ENCODE peak calls at places on chromosomes 16 and 17, in ten cellular contexts. One of them, this sample, is unnamed.

GRCh38 chr17:40563371-40564052 is 1.8 kb downstream of the CCR7 start:
- DNase-seq in EH: no peak
- DNase-seq in NCI-H774: no peak
- DNase-seq in activated T-helper 1 cell treated with anti-CD3 and anti-CD28 coated beads, Interleukin-2, amount 50 U/mL, for 16 hours: peak
- DNase-seq in AML-193: no peak
- DNase-seq in MCF 10A: no peak
- DNase-seq in amygdala: no peak
- DNase-seq in amniotic stem cell: no peak
- DNase-seq in NCI-H1105 treated with DMSO at 0.1 percent for 48 hours: no peak
- DNase-seq in stimulated activated CD4-positive, alpha-beta T cell treated with anti-CD3 and anti-CD28 coated beads, Interleukin-4, amount 100 ng/mL, for 1 hour: peak
- DNase-seq in this sample: no peak

GRCh38 chr16:48321307-48322036 is 63.7 kb downstream of the SIAH1 start:
- DNase-seq in amniotic stem cell: no peak
- DNase-seq in EH: peak
- DNase-seq in MCF 10A: peak
- DNase-seq in stimulated activated CD4-positive, alpha-beta T cell treated with anti-CD3 and anti-CD28 coated beads, Interleukin-4, amount 100 ng/mL, for 1 hour: peak
- DNase-seq in activated T-helper 1 cell treated with anti-CD3 and anti-CD28 coated beads, Interleukin-2, amount 50 U/mL, for 16 hours: no peak
- DNase-seq in AML-193: no peak
- DNase-seq in NCI-H1105 treated with DMSO at 0.1 percent for 48 hours: no peak
- DNase-seq in amygdala: no peak
- DNase-seq in NCI-H774: no peak
- DNase-seq in this sample: peak

GRCh38 chr17:75691371-75692290 is 24.5 kb downstream of the SAP30BP start:
- DNase-seq in EH: peak
- DNase-seq in amniotic stem cell: no peak
- DNase-seq in stimulated activated CD4-positive, alpha-beta T cell treated with anti-CD3 and anti-CD28 coated beads, Interleukin-4, amount 100 ng/mL, for 1 hour: no peak
- DNase-seq in NCI-H1105 treated with DMSO at 0.1 percent for 48 hours: no peak
- DNase-seq in AML-193: no peak
- DNase-seq in NCI-H774: no peak
- DNase-seq in activated T-helper 1 cell treated with anti-CD3 and anti-CD28 coated beads, Interleukin-2, amount 50 U/mL, for 16 hours: no peak
- DNase-seq in amygdala: peak
- DNase-seq in MCF 10A: peak
- DNase-seq in this sample: no peak

GRCh38 chr17:75250009-75250471 is 11.4 kb downstream of the GGA3 start:
- DNase-seq in MCF 10A: peak
- DNase-seq in EH: peak
- DNase-seq in AML-193: no peak
- DNase-seq in amygdala: no peak
- DNase-seq in activated T-helper 1 cell treated with anti-CD3 and anti-CD28 coated beads, Interleukin-2, amount 50 U/mL, for 16 hours: peak
- DNase-seq in NCI-H1105 treated with DMSO at 0.1 percent for 48 hours: no peak
- DNase-seq in NCI-H774: no peak
- DNase-seq in stimulated activated CD4-positive, alpha-beta T cell treated with anti-CD3 and anti-CD28 coated beads, Interleukin-4, amount 100 ng/mL, for 1 hour: peak
- DNase-seq in amniotic stem cell: no peak
- DNase-seq in this sample: peak

GRCh38 chr16:28210979-28211505 is 723 bp downstream of the XPO6 start:
- DNase-seq in EH: peak
- DNase-seq in NCI-H774: peak
- DNase-seq in stimulated activated CD4-positive, alpha-beta T cell treated with anti-CD3 and anti-CD28 coated beads, Interleukin-4, amount 100 ng/mL, for 1 hour: peak
- DNase-seq in MCF 10A: peak
- DNase-seq in amniotic stem cell: peak
- DNase-seq in activated T-helper 1 cell treated with anti-CD3 and anti-CD28 coated beads, Interleukin-2, amount 50 U/mL, for 16 hours: peak
- DNase-seq in amygdala: peak
- DNase-seq in NCI-H1105 treated with DMSO at 0.1 percent for 48 hours: peak
- DNase-seq in AML-193: peak
- DNase-seq in this sample: peak

GRCh38 chr16:56357291-56357764 is 68.0 kb downstream of the AMFR start:
- DNase-seq in MCF 10A: no peak
- DNase-seq in amniotic stem cell: no peak
- DNase-seq in stimulated activated CD4-positive, alpha-beta T cell treated with anti-CD3 and anti-CD28 coated beads, Interleukin-4, amount 100 ng/mL, for 1 hour: no peak
- DNase-seq in EH: peak
- DNase-seq in NCI-H1105 treated with DMSO at 0.1 percent for 48 hours: no peak
- DNase-seq in amygdala: no peak
- DNase-seq in activated T-helper 1 cell treated with anti-CD3 and anti-CD28 coated beads, Interleukin-2, amount 50 U/mL, for 16 hours: no peak
- DNase-seq in NCI-H774: no peak
- DNase-seq in AML-193: no peak
- DNase-seq in this sample: no peak

GRCh38 chr17:37844158-37844976 is 79.8 kb upstream of the TBC1D3K start:
- DNase-seq in NCI-H1105 treated with DMSO at 0.1 percent for 48 hours: no peak
- DNase-seq in activated T-helper 1 cell treated with anti-CD3 and anti-CD28 coated beads, Interleukin-2, amount 50 U/mL, for 16 hours: peak
- DNase-seq in MCF 10A: peak
- DNase-seq in NCI-H774: no peak
- DNase-seq in amniotic stem cell: no peak
- DNase-seq in stimulated activated CD4-positive, alpha-beta T cell treated with anti-CD3 and anti-CD28 coated beads, Interleukin-4, amount 100 ng/mL, for 1 hour: peak
- DNase-seq in AML-193: peak
- DNase-seq in amygdala: no peak
- DNase-seq in EH: peak
- DNase-seq in this sample: peak

GRCh38 chr17:4898351-4898750 is 985 bp upstream of the C17orf107 start:
- DNase-seq in MCF 10A: no peak
- DNase-seq in NCI-H1105 treated with DMSO at 0.1 percent for 48 hours: no peak
- DNase-seq in activated T-helper 1 cell treated with anti-CD3 and anti-CD28 coated beads, Interleukin-2, amount 50 U/mL, for 16 hours: no peak
- DNase-seq in NCI-H774: no peak
- DNase-seq in stimulated activated CD4-positive, alpha-beta T cell treated with anti-CD3 and anti-CD28 coated beads, Interleukin-4, amount 100 ng/mL, for 1 hour: no peak
- DNase-seq in AML-193: no peak
- DNase-seq in amygdala: no peak
- DNase-seq in amniotic stem cell: no peak
- DNase-seq in EH: no peak
- DNase-seq in this sample: no peak

GRCh38 chr17:16419929-16420271 is 4.5 kb downstream of the TRPV2 start:
- DNase-seq in NCI-H774: no peak
- DNase-seq in MCF 10A: peak
- DNase-seq in NCI-H1105 treated with DMSO at 0.1 percent for 48 hours: no peak
- DNase-seq in stimulated activated CD4-positive, alpha-beta T cell treated with anti-CD3 and anti-CD28 coated beads, Interleukin-4, amount 100 ng/mL, for 1 hour: no peak
- DNase-seq in EH: peak
- DNase-seq in activated T-helper 1 cell treated with anti-CD3 and anti-CD28 coated beads, Interleukin-2, amount 50 U/mL, for 16 hours: peak
- DNase-seq in amygdala: no peak
- DNase-seq in AML-193: no peak
- DNase-seq in amniotic stem cell: no peak
- DNase-seq in this sample: peak

GRCh38 chr17:7707858-7708750 is 3.1 kb downstream of the EFNB3 start:
- DNase-seq in activated T-helper 1 cell treated with anti-CD3 and anti-CD28 coated beads, Interleukin-2, amount 50 U/mL, for 16 hours: no peak
- DNase-seq in amniotic stem cell: no peak
- DNase-seq in NCI-H1105 treated with DMSO at 0.1 percent for 48 hours: no peak
- DNase-seq in amygdala: no peak
- DNase-seq in EH: no peak
- DNase-seq in AML-193: no peak
- DNase-seq in MCF 10A: no peak
- DNase-seq in NCI-H774: no peak
- DNase-seq in stimulated activated CD4-positive, alpha-beta T cell treated with anti-CD3 and anti-CD28 coated beads, Interleukin-4, amount 100 ng/mL, for 1 hour: no peak
- DNase-seq in this sample: no peak

GRCh38 chr17:2690165-2691068 is 21.1 kb downstream of the CLUH start:
- DNase-seq in amygdala: no peak
- DNase-seq in stimulated activated CD4-positive, alpha-beta T cell treated with anti-CD3 and anti-CD28 coated beads, Interleukin-4, amount 100 ng/mL, for 1 hour: no peak
- DNase-seq in activated T-helper 1 cell treated with anti-CD3 and anti-CD28 coated beads, Interleukin-2, amount 50 U/mL, for 16 hours: no peak
- DNase-seq in AML-193: no peak
- DNase-seq in EH: no peak
- DNase-seq in amniotic stem cell: no peak
- DNase-seq in NCI-H1105 treated with DMSO at 0.1 percent for 48 hours: no peak
- DNase-seq in NCI-H774: no peak
- DNase-seq in MCF 10A: no peak
- DNase-seq in this sample: no peak

GRCh38 chr17:70613681-70614080 is 444.3 kb downstream of the KCNJ2 start:
- DNase-seq in NCI-H774: no peak
- DNase-seq in activated T-helper 1 cell treated with anti-CD3 and anti-CD28 coated beads, Interleukin-2, amount 50 U/mL, for 16 hours: no peak
- DNase-seq in MCF 10A: no peak
- DNase-seq in AML-193: no peak
- DNase-seq in EH: no peak
- DNase-seq in amniotic stem cell: no peak
- DNase-seq in NCI-H1105 treated with DMSO at 0.1 percent for 48 hours: no peak
- DNase-seq in stimulated activated CD4-positive, alpha-beta T cell treated with anti-CD3 and anti-CD28 coated beads, Interleukin-4, amount 100 ng/mL, for 1 hour: no peak
- DNase-seq in amygdala: no peak
- DNase-seq in this sample: no peak

GRCh38 chr17:79971651-79972050 is 64.0 kb downstream of the TBC1D16 start:
- DNase-seq in AML-193: no peak
- DNase-seq in EH: no peak
- DNase-seq in activated T-helper 1 cell treated with anti-CD3 and anti-CD28 coated beads, Interleukin-2, amount 50 U/mL, for 16 hours: no peak
- DNase-seq in MCF 10A: no peak
- DNase-seq in amygdala: no peak
- DNase-seq in stimulated activated CD4-positive, alpha-beta T cell treated with anti-CD3 and anti-CD28 coated beads, Interleukin-4, amount 100 ng/mL, for 1 hour: no peak
- DNase-seq in NCI-H774: no peak
- DNase-seq in NCI-H1105 treated with DMSO at 0.1 percent for 48 hours: no peak
- DNase-seq in amniotic stem cell: no peak
- DNase-seq in this sample: no peak

GRCh38 chr16:88315543-88316105 is 67.1 kb upstream of the ZNF469 start:
- DNase-seq in activated T-helper 1 cell treated with anti-CD3 and anti-CD28 coated beads, Interleukin-2, amount 50 U/mL, for 16 hours: no peak
- DNase-seq in AML-193: no peak
- DNase-seq in NCI-H1105 treated with DMSO at 0.1 percent for 48 hours: no peak
- DNase-seq in NCI-H774: no peak
- DNase-seq in amniotic stem cell: no peak
- DNase-seq in EH: peak
- DNase-seq in amygdala: no peak
- DNase-seq in stimulated activated CD4-positive, alpha-beta T cell treated with anti-CD3 and anti-CD28 coated beads, Interleukin-4, amount 100 ng/mL, for 1 hour: no peak
- DNase-seq in MCF 10A: peak
- DNase-seq in this sample: peak

GRCh38 chr16:87526238-87526947 is 33.6 kb upstream of the ZCCHC14 start:
- DNase-seq in MCF 10A: no peak
- DNase-seq in amygdala: no peak
- DNase-seq in NCI-H774: no peak
- DNase-seq in stimulated activated CD4-positive, alpha-beta T cell treated with anti-CD3 and anti-CD28 coated beads, Interleukin-4, amount 100 ng/mL, for 1 hour: no peak
- DNase-seq in NCI-H1105 treated with DMSO at 0.1 percent for 48 hours: no peak
- DNase-seq in amniotic stem cell: no peak
- DNase-seq in EH: no peak
- DNase-seq in AML-193: no peak
- DNase-seq in activated T-helper 1 cell treated with anti-CD3 and anti-CD28 coated beads, Interleukin-2, amount 50 U/mL, for 16 hours: no peak
- DNase-seq in this sample: no peak

GRCh38 chr16:81461756-81462155 is 17.1 kb downstream of the CMIP start:
- DNase-seq in MCF 10A: no peak
- DNase-seq in EH: no peak
- DNase-seq in amniotic stem cell: no peak
- DNase-seq in NCI-H774: no peak
- DNase-seq in NCI-H1105 treated with DMSO at 0.1 percent for 48 hours: no peak
- DNase-seq in AML-193: no peak
- DNase-seq in activated T-helper 1 cell treated with anti-CD3 and anti-CD28 coated beads, Interleukin-2, amount 50 U/mL, for 16 hours: no peak
- DNase-seq in stimulated activated CD4-positive, alpha-beta T cell treated with anti-CD3 and anti-CD28 coated beads, Interleukin-4, amount 100 ng/mL, for 1 hour: no peak
- DNase-seq in amygdala: no peak
- DNase-seq in this sample: no peak

GRCh38 chr17:40121191-40121885 is 433 bp upstream of the MSL1 start:
- DNase-seq in activated T-helper 1 cell treated with anti-CD3 and anti-CD28 coated beads, Interleukin-2, amount 50 U/mL, for 16 hours: no peak
- DNase-seq in NCI-H1105 treated with DMSO at 0.1 percent for 48 hours: peak
- DNase-seq in amygdala: peak
- DNase-seq in stimulated activated CD4-positive, alpha-beta T cell treated with anti-CD3 and anti-CD28 coated beads, Interleukin-4, amount 100 ng/mL, for 1 hour: no peak
- DNase-seq in MCF 10A: peak
- DNase-seq in EH: peak
- DNase-seq in amniotic stem cell: no peak
- DNase-seq in AML-193: no peak
- DNase-seq in NCI-H774: peak
- DNase-seq in this sample: peak

GRCh38 chr16:31265329-31266245 is 5.8 kb downstream of the ITGAM start:
- DNase-seq in stimulated activated CD4-positive, alpha-beta T cell treated with anti-CD3 and anti-CD28 coated beads, Interleukin-4, amount 100 ng/mL, for 1 hour: peak
- DNase-seq in MCF 10A: peak
- DNase-seq in NCI-H1105 treated with DMSO at 0.1 percent for 48 hours: no peak
- DNase-seq in EH: no peak
- DNase-seq in NCI-H774: no peak
- DNase-seq in AML-193: no peak
- DNase-seq in activated T-helper 1 cell treated with anti-CD3 and anti-CD28 coated beads, Interleukin-2, amount 50 U/mL, for 16 hours: peak
- DNase-seq in amygdala: no peak
- DNase-seq in amniotic stem cell: no peak
- DNase-seq in this sample: peak

GRCh38 chr17:76567634-76568432 is 17.8 kb downstream of the ST6GALNAC2 start:
- DNase-seq in EH: no peak
- DNase-seq in activated T-helper 1 cell treated with anti-CD3 and anti-CD28 coated beads, Interleukin-2, amount 50 U/mL, for 16 hours: no peak
- DNase-seq in amniotic stem cell: no peak
- DNase-seq in stimulated activated CD4-positive, alpha-beta T cell treated with anti-CD3 and anti-CD28 coated beads, Interleukin-4, amount 100 ng/mL, for 1 hour: no peak
- DNase-seq in amygdala: no peak
- DNase-seq in MCF 10A: peak
- DNase-seq in AML-193: peak
- DNase-seq in NCI-H1105 treated with DMSO at 0.1 percent for 48 hours: no peak
- DNase-seq in NCI-H774: no peak
- DNase-seq in this sample: no peak

GRCh38 chr17:66541461-66542182 is 239.2 kb downstream of the PRKCA start:
- DNase-seq in amygdala: no peak
- DNase-seq in EH: peak
- DNase-seq in MCF 10A: no peak
- DNase-seq in stimulated activated CD4-positive, alpha-beta T cell treated with anti-CD3 and anti-CD28 coated beads, Interleukin-4, amount 100 ng/mL, for 1 hour: no peak
- DNase-seq in amniotic stem cell: peak
- DNase-seq in NCI-H774: no peak
- DNase-seq in activated T-helper 1 cell treated with anti-CD3 and anti-CD28 coated beads, Interleukin-2, amount 50 U/mL, for 16 hours: no peak
- DNase-seq in AML-193: no peak
- DNase-seq in NCI-H1105 treated with DMSO at 0.1 percent for 48 hours: no peak
- DNase-seq in this sample: peak

This sample was measured in fibroblast of villous mesenchyme.